ENCODE peak calls at places on chromosomes 1 and 21, in eight cellular contexts. B, P, C, U, X, T, W and F are unnamed samples.

GRCh38 chr1:60866251-60866650 is 216.1 kb upstream of the NFIA start:
- DNase-seq in T (no peak), U (no peak), C (no peak), X (no peak), P (no peak), W (no peak), B (no peak), F (no peak)

GRCh38 chr21:42942244-42942643 is 16.8 kb upstream of the ERVH48-1 start:
- DNase-seq in U (no peak), B (no peak), W (no peak), X (no peak), C (no peak), P (no peak), T (no peak), F (no peak)

GRCh38 chr1:47650606-47651005 is 212.8 kb downstream of the FOXD2 start:
- DNase-seq in U (no peak), C (no peak), P (no peak), X (peak), T (no peak), W (no peak), B (no peak), F (no peak)

GRCh38 chr1:10539411-10540043 is 64.8 kb downstream of the PEX14 start:
- DNase-seq in X (no peak), W (no peak), U (no peak), T (no peak), B (no peak), P (peak), C (peak), F (no peak)

GRCh38 chr1:181105134-181106021 is 16.9 kb downstream of the IER5 start:
- DNase-seq in C (peak), W (peak), X (peak), B (peak), U (peak), P (peak), T (peak), F (peak)

GRCh38 chr21:38388219-38388618 is 110.1 kb downstream of the ERG start:
- DNase-seq in W (no peak), X (no peak), T (no peak), U (no peak), B (no peak), P (peak), C (no peak), F (no peak)

GRCh38 chr1:12029720-12030339 is 10.5 kb downstream of the MIIP start:
- DNase-seq in W (no peak), B (no peak), T (no peak), C (no peak), P (no peak), X (no peak), U (no peak), F (no peak)

GRCh38 chr1:118201524-118201923 is 16.5 kb upstream of the SPAG17 start:
- DNase-seq in P (no peak), X (no peak), U (no peak), B (no peak), T (no peak), C (no peak), W (no peak), F (no peak)

GRCh38 chr1:183315987-183316758 is 102.0 kb downstream of the NMNAT2 start:
- DNase-seq in C (peak), U (no peak), W (no peak), X (peak), T (no peak), P (no peak), B (no peak), F (no peak)

GRCh38 chr1:117650840-117651568 is 45.2 kb downstream of the TENT5C start:
- DNase-seq in T (no peak), X (no peak), P (no peak), U (no peak), W (no peak), C (no peak), B (no peak), F (no peak)

GRCh38 chr1:212638419-212639151 is 30.0 kb downstream of the ATF3 start:
- DNase-seq in X (no peak), W (no peak), T (peak), U (no peak), P (peak), C (no peak), B (no peak), F (peak)

GRCh38 chr1:3827813-3828307 is 29.2 kb downstream of the CEP104 start:
- DNase-seq in W (peak), P (no peak), X (peak), B (no peak), U (no peak), T (no peak), C (no peak), F (no peak)

GRCh38 chr21:44618909-44619308 is 7.0 kb downstream of the KRTAP10-8 start:
- DNase-seq in P (no peak), X (no peak), U (peak), B (no peak), W (no peak), T (no peak), C (no peak), F (peak)

GRCh38 chr1:66434096-66434495 is 99.9 kb upstream of the SGIP1 start:
- DNase-seq in C (peak), P (no peak), B (no peak), U (no peak), X (no peak), T (no peak), W (no peak), F (no peak)

GRCh38 chr1:80153762-80154555 is 1147.4 kb upstream of the ADGRL4 start:
- DNase-seq in T (no peak), W (no peak), X (no peak), U (no peak), P (no peak), B (no peak), C (peak), F (no peak)

GRCh38 chr1:201214886-201215285 is 24.3 kb downstream of the IGFN1 start:
- DNase-seq in C (no peak), T (no peak), W (no peak), U (no peak), P (no peak), X (no peak), B (no peak), F (no peak)

GRCh38 chr1:18480315-18481189 is at the start of gene KLHDC7A:
- DNase-seq in X (peak), T (no peak), C (no peak), W (no peak), U (no peak), B (peak), P (no peak), F (no peak)

GRCh38 chr1:95043141-95043980 is 29.4 kb downstream of the ALG14 start:
- DNase-seq in T (peak), B (peak), W (peak), U (peak), C (peak), P (peak), X (peak), F (peak)

GRCh38 chr1:229209816-229210215 is 61.1 kb upstream of the RAB4A start:
- DNase-seq in U (no peak), T (no peak), W (no peak), C (no peak), X (no peak), P (peak), B (no peak), F (no peak)

GRCh38 chr1:201272838-201273237 is 10.5 kb upstream of the PKP1 start:
- DNase-seq in T (no peak), B (no peak), X (no peak), C (no peak), W (no peak), U (no peak), P (no peak), F (no peak)

GRCh38 chr1:156746716-156747631 is 4.5 kb downstream of the HDGF start:
- DNase-seq in C (peak), X (peak), B (peak), U (peak), W (peak), T (peak), P (peak), F (peak)

GRCh38 chr1:43312212-43312623 is 11.4 kb downstream of the TIE1 start:
- DNase-seq in B (no peak), T (no peak), P (no peak), X (no peak), U (no peak), C (no peak), W (peak), F (no peak)

GRCh38 chr1:208181259-208181816 is 62.8 kb downstream of the PLXNA2 start:
- DNase-seq in X (no peak), P (no peak), B (no peak), W (no peak), C (no peak), T (no peak), U (no peak), F (no peak)

GRCh38 chr1:1529936-1530335 is 10.5 kb downstream of the TMEM240 start:
- DNase-seq in W (no peak), U (no peak), X (no peak), P (no peak), B (no peak), T (no peak), C (no peak), F (no peak)

GRCh38 chr1:221611930-221612777 is 129.7 kb downstream of the DUSP10 start:
- DNase-seq in C (peak), P (peak), W (peak), B (no peak), X (no peak), T (peak), U (no peak), F (no peak)

GRCh38 chr1:85623061-85623471 is 42.5 kb downstream of the CCN1 start:
- DNase-seq in T (no peak), C (peak), U (no peak), B (no peak), W (no peak), X (no peak), P (peak), F (no peak)

GRCh38 chr1:113307771-113308451 is 82.4 kb upstream of the MAGI3 start:
- DNase-seq in X (no peak), U (no peak), C (peak), T (no peak), W (no peak), P (peak), B (no peak), F (no peak)

GRCh38 chr1:20485527-20486456 is at the start of gene CAMK2N1:
- DNase-seq in C (peak), T (peak), X (peak), U (peak), W (peak), B (peak), P (peak), F (no peak)

GRCh38 chr1:112840631-112841624 is 115.1 kb downstream of the SLC16A1 start:
- DNase-seq in P (no peak), B (peak), U (no peak), W (no peak), T (no peak), X (no peak), C (no peak), F (peak)

GRCh38 chr1:231817813-231818212 is 191.2 kb downstream of the DISC1 start:
- DNase-seq in T (no peak), W (no peak), X (no peak), U (no peak), C (peak), B (no peak), P (no peak), F (no peak)

GRCh38 chr1:223771814-223772770 is 59.8 kb downstream of the CAPN2 start:
- DNase-seq in U (no peak), B (peak), P (peak), X (peak), C (peak), T (peak), W (no peak), F (no peak)

GRCh38 chr21:45291613-45292398 is 4.1 kb upstream of the POFUT2 start:
- DNase-seq in T (no peak), X (peak), B (no peak), U (no peak), P (no peak), W (no peak), C (no peak), F (no peak)

GRCh38 chr1:109253803-109254620 is 4.7 kb downstream of the CELSR2 start:
- DNase-seq in C (peak), P (peak), X (peak), W (peak), U (no peak), B (no peak), T (no peak), F (no peak)

GRCh38 chr1:10795305-10796021 is 983 bp downstream of the CASZ1 start:
- DNase-seq in T (peak), W (no peak), X (peak), C (no peak), P (no peak), B (no peak), U (peak), F (no peak)

GRCh38 chr1:25825605-25826004 is 5.9 kb downstream of the MTFR1L start:
- DNase-seq in P (no peak), W (no peak), B (no peak), U (no peak), X (no peak), T (no peak), C (no peak), F (no peak)

GRCh38 chr1:30402031-30402430 is 321.4 kb downstream of the MATN1 start:
- DNase-seq in C (no peak), X (no peak), W (peak), B (no peak), T (no peak), P (no peak), U (no peak), F (no peak)

GRCh38 chr1:9101510-9102146 is 27.3 kb downstream of the GPR157 start:
- DNase-seq in C (peak), X (peak), W (no peak), T (peak), P (peak), B (no peak), U (peak), F (no peak)